ENCODE peak calls at places on chromosomes 12 and 14, in five cellular contexts. L is heart right ventricle, D is pancreas, K is Peyer's patch, G is body of pancreas. T is an unnamed sample.

GRCh38 chr14:61223552-61223951 is 57.6 kb downstream of the TMEM30B start:
- DNase-seq in L (no peak), D (no peak), K (no peak), G (no peak), T (no peak)

GRCh38 chr12:112008918-112009317 is 4.0 kb downstream of the TMEM116 start:
- DNase-seq in L (no peak), D (no peak), K (no peak), G (no peak), T (no peak)

GRCh38 chr12:57126561-57126960 is 1.7 kb upstream of the LRP1 start:
- DNase-seq in L (no peak), D (no peak), K (no peak), G (no peak), T (peak; percentile 39)

GRCh38 chr14:67938046-67938445 is 118.5 kb downstream of the RAD51B start:
- DNase-seq in L (no peak), D (no peak), K (no peak), G (no peak), T (no peak)

GRCh38 chr12:3342051-3342450 is 149.0 kb upstream of the PRMT8 start:
- DNase-seq in L (peak; percentile 79), D (no peak), K (no peak), G (peak; percentile 23), T (no peak)

GRCh38 chr14:73784065-73784987 is 67.3 kb upstream of the PTGR2 start:
- DNase-seq in L (no peak), D (no peak), K (peak; percentile 29), G (peak; percentile 65), T (no peak)

GRCh38 chr12:143964-144649 is 69.8 kb downstream of the SLC6A12 start:
- DNase-seq in L (no peak), D (no peak), K (no peak), G (no peak), T (peak; percentile 95)

GRCh38 chr14:92542766-92543554 is 29.4 kb downstream of the RIN3 start:
- DNase-seq in L (no peak), D (no peak), K (no peak), G (no peak), T (no peak)

GRCh38 chr14:80291099-80291498 is 79.8 kb upstream of the DIO2 start:
- DNase-seq in L (no peak), D (no peak), K (no peak), G (no peak), T (no peak)

GRCh38 chr12:24719293-24719721 is 229.6 kb downstream of the BCAT1 start:
- DNase-seq in L (no peak), D (no peak), K (no peak), G (no peak), T (no peak)

GRCh38 chr12:124586756-124587155 is 19.3 kb upstream of the NCOR2 start:
- DNase-seq in L (no peak), D (peak; percentile 2), K (no peak), G (no peak), T (peak; percentile 57)

GRCh38 chr12:57160741-57161140 is 13.3 kb upstream of the LRP1-AS start:
- DNase-seq in L (no peak), D (peak; percentile 39), K (no peak), G (no peak), T (no peak)

GRCh38 chr14:67491741-67492504 is 3.4 kb upstream of the TMEM229B start:
- DNase-seq in L (peak; percentile 32), D (peak; percentile 82), K (no peak), G (peak; percentile 64), T (no peak)

GRCh38 chr14:96117101-96117897 is 78.1 kb downstream of the C14orf132 start:
- DNase-seq in L (no peak), D (no peak), K (no peak), G (no peak), T (no peak)

GRCh38 chr12:4975574-4975973 is 65.9 kb downstream of the KCNA1 start:
- DNase-seq in L (no peak), D (no peak), K (no peak), G (no peak), T (no peak)

GRCh38 chr12:111741235-111741812 is 25.4 kb upstream of the ALDH2 start:
- DNase-seq in L (no peak), D (no peak), K (no peak), G (peak; percentile 43), T (peak; percentile 29)

GRCh38 chr14:67285876-67286452 is 44.7 kb downstream of the PALS1 start:
- DNase-seq in L (no peak), D (no peak), K (no peak), G (no peak), T (peak; percentile 52)

GRCh38 chr14:37172024-37172869 is at the start of gene SLC25A21:
- DNase-seq in L (peak; percentile 69), D (peak; percentile 91), K (no peak), G (peak; percentile 81), T (peak; percentile 70)

GRCh38 chr12:128840862-128841468 is 12.3 kb upstream of the GLT1D1 start:
- DNase-seq in L (no peak), D (no peak), K (no peak), G (no peak), T (no peak)

GRCh38 chr12:123971449-123971769 is 1.2 kb downstream of the CCDC92 start:
- DNase-seq in L (no peak), D (no peak), K (no peak), G (no peak), T (no peak)

GRCh38 chr12:104347374-104348075 is 44.0 kb downstream of the EID3 start:
- DNase-seq in L (no peak), D (no peak), K (no peak), G (no peak), T (no peak)

GRCh38 chr14:22390824-22391461 is 198.1 kb downstream of the DAD1 start:
- DNase-seq in L (no peak), D (no peak), K (no peak), G (no peak), T (peak; percentile 70)

GRCh38 chr14:75539562-75540478 is 17.6 kb downstream of the BATF start:
- DNase-seq in L (no peak), D (no peak), K (peak; percentile 61), G (no peak), T (no peak)
- H3K4me1 ChIP-seq in L (no peaks in the 10 kb centered on the region), D (no peaks in the 10 kb centered on the region), K (peaks cover 2% of the 10 kb centered on the region), G (peaks cover 9% of the 10 kb centered on the region), T (peaks cover 2% of the 10 kb centered on the region)

GRCh38 chr14:24277606-24278321 is 6.4 kb upstream of the RABGGTA start:
- DNase-seq in L (no peak), D (peak; percentile 20), K (peak; percentile 29), G (no peak), T (no peak)
- H3K4me1 ChIP-seq in L (no peaks in the 10 kb centered on the region), D (peaks cover 11% of the 10 kb centered on the region), K (no peaks in the 10 kb centered on the region), G (peaks cover 37% of the 10 kb centered on the region), T (no peaks in the 10 kb centered on the region)

GRCh38 chr14:69674546-69675245 is 63.3 kb downstream of the SUSD6 start:
- DNase-seq in L (no peak), D (no peak), K (no peak), G (no peak), T (no peak)

GRCh38 chr14:69675246-69675583 is 63.8 kb downstream of the SUSD6 start:
- DNase-seq in L (no peak), D (no peak), K (no peak), G (no peak), T (no peak)

GRCh38 chr14:69673578-69674305 is 62.3 kb downstream of the SUSD6 start:
- DNase-seq in L (no peak), D (no peak), K (no peak), G (no peak), T (peak; percentile 57)

GRCh38 chr14:69673099-69673498 is 61.7 kb downstream of the SUSD6 start:
- DNase-seq in L (no peak), D (no peak), K (peak; percentile 54), G (no peak), T (peak; percentile 25)

GRCh38 chr14:69675877-69676416 is 64.6 kb downstream of the SUSD6 start:
- DNase-seq in L (no peak), D (no peak), K (no peak), G (no peak), T (no peak)
- H3K4me1 ChIP-seq in L (peaks cover 32% of the 10 kb centered on the region), D (peaks cover 34% of the 10 kb centered on the region), K (no peaks in the 10 kb centered on the region), G (peaks cover 44% of the 10 kb centered on the region), T (peaks cover 27% of the 10 kb centered on the region)

GRCh38 chr12:2267624-2268477 is 215.1 kb downstream of the CACNA1C start:
- DNase-seq in L (no peak), D (no peak), K (no peak), G (no peak), T (no peak)
- H3K4me1 ChIP-seq in L (peaks cover 16% of the 10 kb centered on the region), D (no peaks in the 10 kb centered on the region), K (no peaks in the 10 kb centered on the region), G (no peaks in the 10 kb centered on the region), T (no peaks in the 10 kb centered on the region)

GRCh38 chr12:121812921-121813896 is 9.4 kb downstream of the SETD1B start:
- DNase-seq in L (no peak), D (peak; percentile 74), K (no peak), G (no peak), T (peak; percentile 41)

GRCh38 chr12:121810234-121810817 is 6.5 kb downstream of the SETD1B start:
- DNase-seq in L (no peak), D (peak; percentile 80), K (no peak), G (no peak), T (no peak)

GRCh38 chr12:121812320-121812871 is 8.6 kb downstream of the SETD1B start:
- DNase-seq in L (no peak), D (peak; percentile 94), K (no peak), G (peak; percentile 79), T (peak; percentile 81)

GRCh38 chr12:121810833-121811433 is 7.1 kb downstream of the SETD1B start:
- DNase-seq in L (no peak), D (no peak), K (no peak), G (no peak), T (no peak)

DNA sequence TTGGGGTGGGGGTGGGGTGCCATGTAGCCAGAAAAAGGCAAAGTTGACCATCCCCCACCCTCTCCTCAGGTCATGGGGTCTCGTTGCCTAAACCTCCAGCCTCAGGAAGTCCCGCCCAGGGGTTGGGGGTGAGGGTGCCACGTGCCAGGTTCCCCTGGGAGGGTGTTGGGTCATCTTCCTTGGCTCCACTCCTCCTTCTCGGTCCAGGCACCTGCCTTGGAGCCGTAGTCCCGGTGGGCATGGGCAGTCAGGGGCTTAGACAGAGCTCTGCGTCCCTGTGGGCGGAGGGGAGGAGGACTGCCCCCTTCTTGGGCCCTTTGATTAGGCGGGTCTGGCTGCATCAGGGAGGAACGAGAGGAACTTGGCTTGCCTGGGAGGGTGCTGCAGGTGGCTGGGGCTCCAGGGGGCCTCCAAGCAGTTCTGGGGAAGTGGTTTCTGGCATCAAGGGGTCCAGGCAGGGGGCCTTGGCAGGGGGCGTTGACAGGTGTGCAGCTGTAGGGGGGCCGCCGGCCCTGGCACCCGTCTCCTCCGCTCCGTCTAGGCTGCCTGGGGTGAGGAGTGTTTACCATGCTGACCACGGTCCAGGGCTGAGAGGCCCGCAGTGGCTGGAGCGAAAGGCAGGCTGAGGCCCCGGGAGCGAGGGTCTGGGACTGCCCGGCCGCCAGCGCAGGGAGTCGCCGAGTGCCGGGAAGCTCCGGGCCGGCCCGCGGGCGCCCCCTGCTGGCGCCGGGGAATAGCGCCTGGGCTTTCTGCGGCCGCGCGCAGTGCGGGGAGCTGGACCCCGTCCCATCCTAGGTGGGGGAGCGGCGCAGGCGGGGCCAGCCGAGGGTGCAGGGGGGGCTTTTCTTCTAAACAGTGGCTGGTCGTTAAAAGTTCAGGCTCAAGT is 7.9 kb downstream of the SETD1B start:
- DNase-seq in L (peak; percentile 67), D (peak; percentile 92), K (no peak), G (peak; percentile 77), T (peak; percentile 55)
- H3K4me1 ChIP-seq in L (peaks cover 18% of the 10 kb centered on the region), D (peaks cover 11% of the 10 kb centered on the region), K (peaks cover 4% of the 10 kb centered on the region), G (peaks cover 56% of the 10 kb centered on the region), T (peaks cover 5% of the 10 kb centered on the region)

GRCh38 chr12:12839886-12840285 is 26.7 kb downstream of the DDX47 start:
- DNase-seq in L (no peak), D (no peak), K (no peak), G (no peak), T (peak; percentile 89)
- H3K4me1 ChIP-seq in L (no peaks in the 10 kb centered on the region), D (no peaks in the 10 kb centered on the region), K (peaks cover 8% of the 10 kb centered on the region), G (no peaks in the 10 kb centered on the region), T (peaks cover 7% of the 10 kb centered on the region)